ENCODE peak calls at places on chromosomes 1 and 21, in seven cellular contexts. L is left ventricle myocardium inferior, G is A673, J is spleen, K is H7, Z is lower lobe of right lung, D is hepatocyte. A is an unnamed sample. For H3K27me3, the result is how much of the 10 kb centered on the place peaks cover.

GRCh38 chr1:60149254-60149653 is 75.7 kb upstream of the C1orf87 start:
- DNase-seq in L (peak), D (peak), J (no peak), Z (no peak), K (no peak), G (peak), A (no peak)

GRCh38 chr1:38898653-38899230 is 17.4 kb upstream of the GJA9 start:
- DNase-seq in L (no peak), G (no peak), D (no peak), K (no peak), J (no peak), Z (no peak), A (no peak)

GRCh38 chr1:94425821-94426484 is 7.8 kb downstream of the ABCD3 start:
- DNase-seq in D (no peak), L (no peak), K (no peak), J (no peak), Z (no peak), G (no peak), A (no peak)

GRCh38 chr1:154478639-154479038 is 23.4 kb upstream of the TDRD10 start:
- DNase-seq in Z (no peak), D (peak), G (peak), K (no peak), L (no peak), J (no peak), A (no peak)

GRCh38 chr1:54971317-54971791 is 9.1 kb upstream of the TMEM61 start:
- DNase-seq in G (no peak), D (peak), K (no peak), Z (no peak), L (no peak), J (no peak), A (no peak)

GRCh38 chr1:107954121-107954520 is 10.9 kb downstream of the VAV3 start:
- DNase-seq in D (no peak), K (no peak), G (no peak), Z (no peak), J (no peak), L (no peak), A (no peak)

GRCh38 chr1:12166834-12167492 is at the start of gene TNFRSF1B:
- DNase-seq in G (no peak), D (peak), K (peak), J (peak), L (peak), Z (peak), A (no peak)

GRCh38 chr1:71964188-71964587 is 318.2 kb downstream of the NEGR1 start:
- DNase-seq in G (no peak), K (no peak), L (no peak), J (no peak), Z (no peak), D (peak), A (no peak)

GRCh38 chr1:160204526-160205241 is 500 bp upstream of the PEA15 start:
- DNase-seq in D (no peak), K (no peak), G (no peak), Z (no peak), L (no peak), J (peak), A (no peak)

DNA sequence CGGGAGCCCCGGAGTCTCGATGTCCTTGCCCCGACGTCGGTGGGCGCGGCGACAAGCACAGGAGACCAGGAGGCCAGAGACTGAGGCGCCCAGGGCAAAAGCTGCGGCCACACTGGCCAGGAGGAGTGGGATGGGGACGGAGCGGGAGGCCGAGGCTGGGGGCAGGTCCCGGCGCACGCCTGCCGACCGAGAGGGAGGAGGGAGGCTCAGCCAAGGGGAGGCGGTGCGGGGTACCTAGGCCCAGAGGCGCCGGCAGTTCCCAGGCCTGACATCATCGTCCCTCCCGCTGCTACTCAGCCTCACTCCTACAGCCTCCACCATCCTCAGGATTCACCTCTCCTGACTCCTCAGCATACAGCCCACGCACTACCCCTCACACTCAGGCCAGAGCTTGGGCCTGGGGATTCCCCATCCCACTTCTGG is 13.1 kb downstream of the SEMA6C start:
- DNase-seq in J (no peak), K (peak), D (no peak), L (no peak), Z (no peak), G (no peak), A (no peak)
- H3K27me3 ChIP-seq in J (under half), K (under half), D (under half), L (under half), Z (under half), G (under half), A (under half)

GRCh38 chr21:41170442-41170841 is 2.5 kb downstream of the BACE2 start:
- DNase-seq in G (peak), D (peak), K (peak), L (peak), Z (no peak), J (no peak), A (no peak)

GRCh38 chr21:41168391-41169257 is 664 bp downstream of the BACE2 start:
- DNase-seq in D (peak), J (peak), Z (peak), L (peak), K (peak), G (peak), A (no peak)

GRCh38 chr21:41167348-41168342 is at the start of gene BACE2:
- DNase-seq in L (peak), J (peak), D (peak), G (peak), Z (peak), K (peak), A (peak)

GRCh38 chr21:41169701-41170100 is 1.7 kb downstream of the BACE2 start:
- DNase-seq in J (no peak), K (no peak), D (no peak), L (no peak), Z (no peak), G (no peak), A (no peak)

DNA sequence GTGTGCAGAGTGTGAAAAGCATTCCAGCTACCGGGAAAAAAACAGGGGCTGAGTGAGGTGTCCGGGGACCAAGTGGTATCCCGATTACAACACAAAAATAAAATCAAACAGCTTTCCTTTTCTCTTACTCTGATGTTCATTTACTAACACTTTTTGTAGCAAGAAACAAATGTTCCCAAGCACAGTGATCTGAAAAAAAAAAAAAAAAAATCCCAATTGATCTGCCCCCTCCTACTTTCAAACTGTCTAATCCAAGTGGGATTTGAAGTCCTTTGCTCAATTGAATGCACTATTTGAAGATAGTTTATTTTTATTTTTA is 1.3 kb downstream of the BACE2 start:
- DNase-seq in Z (no peak), K (no peak), L (no peak), G (no peak), J (no peak), D (no peak), A (no peak)
- H3K27me3 ChIP-seq in Z (under half), K (under half), L (under half), G (under half), J (under half), D (under half), A (under half)

DNA sequence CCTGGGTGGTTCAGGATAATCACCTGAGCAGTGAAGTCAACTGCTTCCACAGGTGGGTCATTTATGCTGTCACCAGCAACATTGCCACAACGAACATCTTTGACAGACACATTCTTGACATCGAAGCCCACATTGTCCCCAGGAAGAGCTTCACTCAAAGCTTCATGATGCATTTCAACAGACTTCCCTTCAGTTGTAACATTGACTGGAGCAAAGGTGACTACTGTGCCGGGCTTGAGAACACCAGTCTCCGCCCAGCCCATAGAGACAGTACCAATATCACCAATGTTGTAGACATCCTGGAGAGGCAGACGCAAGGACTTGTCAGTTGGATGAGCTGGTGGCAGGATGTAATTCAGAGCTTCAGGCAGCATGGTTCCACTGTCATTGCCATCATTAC is 74.9 kb downstream of the SERINC2 start:
- DNase-seq in K (no peak), D (no peak), L (no peak), Z (no peak), J (no peak), G (no peak), A (no peak)
- H3K27me3 ChIP-seq in K (under half), D (under half), L (under half), Z (under half), J (under half), G (under half), A (under half)

GRCh38 chr21:38838598-38839369 is 33.1 kb downstream of the ETS2 start:
- DNase-seq in J (no peak), Z (no peak), K (no peak), G (no peak), D (no peak), L (no peak), A (no peak)
- H3K27me3 ChIP-seq in J (under half), Z (under half), K (under half), G (under half), D (under half), L (under half), A (under half)

GRCh38 chr21:29893687-29894086 is 46.1 kb downstream of the GRIK1 start:
- DNase-seq in J (no peak), K (no peak), G (no peak), L (no peak), Z (no peak), D (no peak), A (no peak)
- H3K27me3 ChIP-seq in J (under half), K (under half), G (under half), L (under half), Z (under half), D (under half), A (under half)

DNA sequence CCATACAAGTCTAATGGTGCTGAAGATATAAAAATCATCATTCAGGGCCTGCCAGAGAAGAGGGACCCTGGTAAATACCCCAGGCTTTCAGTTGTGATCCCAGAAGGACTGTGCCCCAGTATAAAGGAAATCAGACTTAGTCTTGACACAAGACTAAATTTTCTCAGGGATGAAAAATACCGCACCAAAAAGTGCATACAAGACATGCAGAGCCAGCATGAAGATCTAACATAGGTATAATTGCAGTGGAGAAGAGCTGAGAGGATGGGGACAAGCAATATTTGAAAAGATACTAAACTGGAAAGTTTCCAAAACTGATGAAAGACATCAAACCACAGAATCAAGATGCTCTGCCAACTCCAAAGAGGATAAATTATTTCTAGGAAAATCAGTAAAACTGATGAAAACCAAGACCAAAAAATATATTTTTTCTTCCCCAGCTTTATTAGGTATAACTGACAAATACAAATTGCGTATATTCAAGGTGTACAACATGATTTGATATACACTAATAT is 17.7 kb upstream of the SIM2 start:
- DNase-seq in G (no peak), L (no peak), Z (no peak), J (no peak), K (no peak), D (no peak), A (no peak)
- H3K27me3 ChIP-seq in G (under half), L (half or more), Z (half or more), J (under half), K (under half), D (under half), A (under half)

GRCh38 chr1:22188436-22188835 is 45.5 kb upstream of the WNT4 start:
- DNase-seq in G (no peak), K (no peak), Z (no peak), D (no peak), L (no peak), J (peak), A (no peak)
- H3K27me3 ChIP-seq in G (under half), K (under half), Z (under half), D (under half), L (half or more), J (under half), A (under half)

GRCh38 chr1:205455581-205456382 is at the start of gene BLACAT1:
- DNase-seq in G (no peak), D (no peak), J (no peak), K (peak), Z (no peak), L (no peak), A (no peak)
- H3K27me3 ChIP-seq in G (under half), D (half or more), J (half or more), K (under half), Z (half or more), L (half or more), A (under half)

DNA sequence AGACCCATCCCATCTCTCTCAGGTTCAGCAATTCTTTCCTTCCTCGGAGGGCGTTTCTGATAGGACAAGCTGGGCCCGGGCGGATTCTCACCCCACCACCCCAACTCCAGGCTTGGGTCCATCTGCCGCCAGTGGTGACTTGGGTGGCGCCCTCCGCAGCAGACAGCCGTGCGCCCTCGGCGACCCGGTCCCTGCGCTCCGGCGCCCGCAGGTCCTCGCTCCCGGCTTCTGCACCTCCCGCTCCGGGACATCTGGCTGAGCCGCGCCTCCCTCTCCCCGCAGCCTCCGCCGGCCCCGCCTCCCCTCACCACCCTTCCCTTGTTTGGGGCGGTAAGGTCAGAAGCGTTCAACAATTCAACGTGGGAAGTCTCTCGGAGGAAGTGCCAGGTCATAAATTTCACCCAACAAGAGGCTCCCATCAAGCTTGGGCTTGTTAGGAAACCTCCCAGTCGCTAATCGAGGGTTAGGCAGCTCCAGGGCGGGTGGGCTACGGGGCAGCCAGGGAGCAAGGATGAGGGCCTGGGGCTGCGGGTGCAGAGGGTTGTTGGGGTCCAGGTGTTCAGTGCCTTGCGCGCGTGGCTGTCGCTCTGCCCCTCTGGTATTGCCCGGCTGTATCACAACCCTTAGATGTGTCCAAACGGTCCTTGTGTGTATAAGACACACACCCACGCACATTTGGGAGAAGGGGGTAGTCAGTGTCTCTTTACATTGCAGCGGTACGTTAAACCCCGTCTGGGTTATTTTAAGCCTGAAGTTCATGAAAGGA is 39.8 kb downstream of the OLIG1 start:
- DNase-seq in D (peak), Z (no peak), J (peak), K (peak), G (no peak), L (no peak), A (no peak)
- H3K27me3 ChIP-seq in D (half or more), Z (half or more), J (under half), K (under half), G (half or more), L (half or more), A (half or more)

DNA sequence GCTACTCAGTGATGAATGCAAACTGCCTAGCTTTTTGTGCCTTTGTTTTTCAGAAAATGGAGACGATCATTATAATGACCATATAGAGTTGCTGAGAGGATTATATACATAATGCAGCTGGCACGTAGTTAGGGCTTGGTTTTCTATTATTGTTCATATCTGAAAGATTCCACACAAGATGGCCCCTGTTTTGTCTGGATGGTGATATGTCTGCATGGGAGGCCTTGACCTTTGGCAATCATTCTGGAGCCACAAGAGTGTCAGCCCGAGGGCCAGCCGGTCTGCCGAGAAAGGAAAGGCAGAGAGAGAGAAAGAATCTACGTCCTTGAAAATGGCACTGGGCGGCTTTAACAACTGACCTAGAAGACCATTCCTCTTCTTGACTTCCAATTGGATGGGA is 5.7 kb upstream of the SH2D1B start:
- DNase-seq in G (no peak), Z (no peak), D (no peak), L (no peak), K (no peak), J (no peak), A (no peak)
- H3K27me3 ChIP-seq in G (under half), Z (under half), D (under half), L (under half), K (under half), J (under half), A (under half)

A was measured in RWPE2.